ENCODE peak calls at places on chromosomes 4 and X, in five cellular contexts. I, K, T, X and P are unnamed samples.

GRCh38 chr4:89166971-89167475 is 55.7 kb downstream of the TIGD2 start:
- DNase-seq in I (no peak), K (no peak), T (peak), X (no peak), P (no peak)

GRCh38 chrX:13827693-13828092 is 10.8 kb upstream of the GPM6B start:
- DNase-seq in I (no peak), K (no peak), T (no peak), X (no peak), P (no peak)

GRCh38 chrX:15416133-15416993 is 32.1 kb upstream of the VEGFD start:
- DNase-seq in I (no peak), K (no peak), T (no peak), X (no peak), P (no peak)

GRCh38 chr4:122819708-122820449 is 6.8 kb upstream of the FGF2 start:
- DNase-seq in I (no peak), K (no peak), T (no peak), X (no peak), P (no peak)

GRCh38 chrX:40418413-40419195 is 162.2 kb upstream of the ATP6AP2 start:
- DNase-seq in I (no peak), K (no peak), T (no peak), X (no peak), P (no peak)

GRCh38 chrX:153642313-153642654 is 4.7 kb upstream of the DUSP9 start:
- DNase-seq in I (peak), K (peak), T (no peak), X (no peak), P (no peak)

GRCh38 chrX:123173833-123174232 is 10.2 kb upstream of the GRIA3 start:
- DNase-seq in I (peak), K (no peak), T (no peak), X (no peak), P (no peak)

GRCh38 chrX:13816899-13817298 is at the start of gene GPM6B:
- DNase-seq in I (no peak), K (no peak), T (no peak), X (no peak), P (peak)

GRCh38 chr4:153204247-153205027 is at the start of gene TRIM2:
- DNase-seq in I (peak), K (peak), T (peak), X (no peak), P (peak)

GRCh38 chr4:11368701-11369115 is 60.0 kb downstream of the HS3ST1 start:
- DNase-seq in I (no peak), K (no peak), T (no peak), X (no peak), P (no peak)

GRCh38 chrX:23773601-23774175 is 9.3 kb upstream of the SAT1 start:
- DNase-seq in I (no peak), K (no peak), T (peak), X (no peak), P (no peak)

GRCh38 chr4:186029731-186030421 is 39.1 kb upstream of the TLR3 start:
- DNase-seq in I (no peak), K (peak), T (peak), X (no peak), P (no peak)

GRCh38 chr4:7978489-7978888 is 38.8 kb upstream of the AFAP1 start:
- DNase-seq in I (no peak), K (no peak), T (no peak), X (no peak), P (no peak)

GRCh38 chr4:124459922-124460301 is 252.6 kb downstream of the ANKRD50 start:
- DNase-seq in I (no peak), K (no peak), T (peak), X (no peak), P (no peak)

GRCh38 chr4:128277856-128278255 is 9.8 kb downstream of the PGRMC2 start:
- DNase-seq in I (no peak), K (no peak), T (no peak), X (no peak), P (no peak)

GRCh38 chrX:53716328-53717088 is 30.0 kb upstream of the HUWE1 start:
- DNase-seq in I (no peak), K (no peak), T (peak), X (no peak), P (no peak)

GRCh38 chr4:123877561-123877960 is 481.0 kb downstream of the SPRY1 start:
- DNase-seq in I (no peak), K (no peak), T (no peak), X (no peak), P (no peak)

GRCh38 chrX:105051364-105051763 is 169.1 kb downstream of the TEX13A start:
- DNase-seq in I (no peak), K (no peak), T (no peak), X (no peak), P (no peak)

GRCh38 chrX:43969504-43970501 is 3.4 kb downstream of the NDP start:
- DNase-seq in I (no peak), K (peak), T (no peak), X (no peak), P (no peak)

GRCh38 chr4:1564535-1565375 is 119.4 kb downstream of the FAM53A start:
- DNase-seq in I (no peak), K (no peak), T (no peak), X (no peak), P (no peak)

GRCh38 chr4:177974461-177974860 is 532.2 kb upstream of the AGA start:
- DNase-seq in I (no peak), K (no peak), T (no peak), X (no peak), P (no peak)

GRCh38 chrX:136528645-136529315 is 3.2 kb upstream of the VGLL1 start:
- DNase-seq in I (peak), K (peak), T (no peak), X (no peak), P (peak)

GRCh38 chr4:56388311-56388710 is 1.0 kb upstream of the AASDH start:
- DNase-seq in I (peak), K (no peak), T (peak), X (no peak), P (no peak)

GRCh38 chr4:94841864-94842221 is 84.1 kb downstream of the BMPR1B start:
- DNase-seq in I (peak), K (no peak), T (no peak), X (peak), P (no peak)
- TF ChIP-seq JUN in I (no peak), K (no peak), T (no peak), X (no peak), P (no peak)

GRCh38 chr4:80486603-80487002 is 151.1 kb downstream of the CFAP299 start:
- DNase-seq in I (no peak), K (no peak), T (no peak), X (no peak), P (no peak)
- TF ChIP-seq JUN in I (no peak), K (no peak), T (no peak), X (no peak), P (no peak)

GRCh38 chr4:54337007-54337406 is 107.9 kb downstream of the PDGFRA start:
- DNase-seq in I (no peak), K (no peak), T (no peak), X (no peak), P (no peak)

GRCh38 chr4:54330896-54331295 is 101.8 kb downstream of the PDGFRA start:
- DNase-seq in I (no peak), K (no peak), T (no peak), X (no peak), P (no peak)

GRCh38 chr4:54332577-54332976 is 103.5 kb downstream of the PDGFRA start:
- DNase-seq in I (no peak), K (no peak), T (no peak), X (no peak), P (no peak)

DNA sequence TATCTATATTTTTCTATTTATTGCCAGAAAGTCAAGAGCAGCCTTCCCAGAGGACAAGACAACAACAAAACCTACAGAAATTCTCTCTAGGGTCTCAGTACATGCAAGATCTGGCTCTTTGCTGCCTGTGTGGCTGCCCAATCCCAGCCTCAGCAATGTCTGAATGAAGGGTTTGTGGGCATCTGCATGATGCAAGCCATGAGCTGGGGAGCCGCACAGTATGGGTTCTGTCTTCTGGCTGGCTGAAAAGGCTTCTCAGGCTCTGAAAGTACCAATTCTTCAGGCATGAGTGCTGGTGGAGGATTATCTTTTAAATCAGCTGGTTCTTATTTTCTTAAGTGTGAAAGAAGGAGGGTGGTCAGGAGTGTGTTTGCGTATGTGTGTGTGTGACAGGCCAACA is 104.6 kb downstream of the PDGFRA start:
- DNase-seq in I (no peak), K (no peak), T (no peak), X (no peak), P (no peak)
- TF ChIP-seq JUN in I (no peak), K (no peak), T (no peak), X (no peak), P (no peak)

GRCh38 chrX:130909469-130910136 is 6.6 kb upstream of the ENOX2 start:
- DNase-seq in I (peak), K (no peak), T (no peak), X (no peak), P (no peak)
- TF ChIP-seq JUN in I (no peak), K (no peak), T (no peak), X (no peak), P (no peak)